ENCODE peak calls at places on chromosomes 12 and 14, in nine cellular contexts. One of them, this sample, is unnamed.

GRCh38 chr14:90513151-90514014 is 116.6 kb downstream of the CALM1 start:
- ATAC-seq in gastrocnemius medialis: peak
- ATAC-seq in esophagus mucosa: peak
- ATAC-seq in CD4-positive, alpha-beta T cell: no peak
- ATAC-seq in IMR-90: peak
- ATAC-seq in DND-41: no peak
- ATAC-seq in effector memory CD8-positive, alpha-beta T cell: no peak
- ATAC-seq in memory B cell: no peak
- ATAC-seq in PC-3: peak
- ATAC-seq in this sample: peak

GRCh38 chr14:21229821-21230220 is 39.4 kb downstream of the HNRNPC start:
- ATAC-seq in IMR-90: no peak
- ATAC-seq in gastrocnemius medialis: no peak
- ATAC-seq in PC-3: no peak
- ATAC-seq in memory B cell: no peak
- ATAC-seq in DND-41: peak
- ATAC-seq in effector memory CD8-positive, alpha-beta T cell: peak
- ATAC-seq in CD4-positive, alpha-beta T cell: peak
- ATAC-seq in esophagus mucosa: no peak
- ATAC-seq in this sample: no peak

GRCh38 chr14:103770902-103771301 is 55.3 kb downstream of the ZFYVE21 start:
- ATAC-seq in IMR-90: no peak
- ATAC-seq in gastrocnemius medialis: no peak
- ATAC-seq in CD4-positive, alpha-beta T cell: no peak
- ATAC-seq in DND-41: no peak
- ATAC-seq in memory B cell: no peak
- ATAC-seq in PC-3: no peak
- ATAC-seq in effector memory CD8-positive, alpha-beta T cell: no peak
- ATAC-seq in esophagus mucosa: no peak
- ATAC-seq in this sample: no peak

GRCh38 chr12:48691826-48692473 is 9.9 kb upstream of the KANSL2 start:
- ATAC-seq in gastrocnemius medialis: no peak
- ATAC-seq in DND-41: no peak
- ATAC-seq in esophagus mucosa: no peak
- ATAC-seq in memory B cell: no peak
- ATAC-seq in CD4-positive, alpha-beta T cell: no peak
- ATAC-seq in IMR-90: no peak
- ATAC-seq in effector memory CD8-positive, alpha-beta T cell: no peak
- ATAC-seq in PC-3: no peak
- ATAC-seq in this sample: no peak

GRCh38 chr12:68856510-68856909 is 48.5 kb downstream of the MDM2 start:
- ATAC-seq in IMR-90: no peak
- ATAC-seq in DND-41: no peak
- ATAC-seq in PC-3: no peak
- ATAC-seq in esophagus mucosa: no peak
- ATAC-seq in memory B cell: no peak
- ATAC-seq in gastrocnemius medialis: no peak
- ATAC-seq in CD4-positive, alpha-beta T cell: no peak
- ATAC-seq in effector memory CD8-positive, alpha-beta T cell: no peak
- ATAC-seq in this sample: no peak

GRCh38 chr12:56257491-56258067 is 605 bp downstream of the ANKRD52 start:
- ATAC-seq in gastrocnemius medialis: peak
- ATAC-seq in DND-41: peak
- ATAC-seq in esophagus mucosa: peak
- ATAC-seq in memory B cell: peak
- ATAC-seq in IMR-90: peak
- ATAC-seq in PC-3: peak
- ATAC-seq in CD4-positive, alpha-beta T cell: peak
- ATAC-seq in effector memory CD8-positive, alpha-beta T cell: peak
- ATAC-seq in this sample: no peak

GRCh38 chr14:63747836-63748235 is 20.0 kb upstream of the SGPP1 start:
- ATAC-seq in CD4-positive, alpha-beta T cell: no peak
- ATAC-seq in esophagus mucosa: no peak
- ATAC-seq in gastrocnemius medialis: no peak
- ATAC-seq in effector memory CD8-positive, alpha-beta T cell: no peak
- ATAC-seq in memory B cell: peak
- ATAC-seq in PC-3: no peak
- ATAC-seq in IMR-90: no peak
- ATAC-seq in DND-41: no peak
- ATAC-seq in this sample: no peak

GRCh38 chr14:52706286-52706685 is 714 bp upstream of the PSMC6 start:
- ATAC-seq in CD4-positive, alpha-beta T cell: peak
- ATAC-seq in memory B cell: no peak
- ATAC-seq in IMR-90: no peak
- ATAC-seq in PC-3: peak
- ATAC-seq in DND-41: peak
- ATAC-seq in esophagus mucosa: no peak
- ATAC-seq in gastrocnemius medialis: no peak
- ATAC-seq in effector memory CD8-positive, alpha-beta T cell: peak
- ATAC-seq in this sample: no peak

GRCh38 chr14:71061458-71061857 is 154.2 kb downstream of the PCNX1 start:
- ATAC-seq in PC-3: no peak
- ATAC-seq in esophagus mucosa: no peak
- ATAC-seq in memory B cell: no peak
- ATAC-seq in IMR-90: peak
- ATAC-seq in effector memory CD8-positive, alpha-beta T cell: no peak
- ATAC-seq in CD4-positive, alpha-beta T cell: no peak
- ATAC-seq in DND-41: no peak
- ATAC-seq in gastrocnemius medialis: no peak
- ATAC-seq in this sample: no peak

GRCh38 chr12:92047058-92047826 is 98.4 kb downstream of the BTG1 start:
- ATAC-seq in gastrocnemius medialis: no peak
- ATAC-seq in esophagus mucosa: no peak
- ATAC-seq in CD4-positive, alpha-beta T cell: peak
- ATAC-seq in PC-3: no peak
- ATAC-seq in effector memory CD8-positive, alpha-beta T cell: peak
- ATAC-seq in memory B cell: no peak
- ATAC-seq in IMR-90: no peak
- ATAC-seq in DND-41: no peak
- ATAC-seq in this sample: no peak

GRCh38 chr14:64800000-64800399 is 79.7 kb downstream of the SPTB start:
- ATAC-seq in gastrocnemius medialis: peak
- ATAC-seq in CD4-positive, alpha-beta T cell: no peak
- ATAC-seq in esophagus mucosa: peak
- ATAC-seq in IMR-90: peak
- ATAC-seq in DND-41: peak
- ATAC-seq in memory B cell: peak
- ATAC-seq in PC-3: peak
- ATAC-seq in effector memory CD8-positive, alpha-beta T cell: no peak
- ATAC-seq in this sample: no peak

GRCh38 chr12:168763-169525 is 45.0 kb downstream of the SLC6A12 start:
- ATAC-seq in effector memory CD8-positive, alpha-beta T cell: no peak
- ATAC-seq in esophagus mucosa: no peak
- ATAC-seq in CD4-positive, alpha-beta T cell: no peak
- ATAC-seq in DND-41: peak
- ATAC-seq in memory B cell: no peak
- ATAC-seq in PC-3: no peak
- ATAC-seq in gastrocnemius medialis: no peak
- ATAC-seq in IMR-90: peak
- ATAC-seq in this sample: no peak

This sample was measured in gastroesophageal sphincter.